ENCODE peak calls at places on chromosomes 3 and 15, in seven cellular contexts. X, Y, I, D, P, T and K are unnamed samples.

GRCh38 chr3:29153811-29154210 is 127.1 kb upstream of the RBMS3 start:
- DNase-seq in X (no peak), Y (no peak), I (no peak), D (peak; percentile 18), P (no peak), T (no peak), K (no peak)

GRCh38 chr3:147497301-147497700 is 88.1 kb downstream of the ZIC1 start:
- DNase-seq in X (no peak), Y (no peak), I (no peak), D (no peak), P (no peak), T (no peak), K (no peak)

GRCh38 chr15:50128266-50128665 is 9.2 kb upstream of the ATP8B4 start:
- DNase-seq in X (no peak), Y (no peak), I (no peak), D (no peak), P (no peak), T (no peak), K (no peak)

GRCh38 chr3:128011140-128011539 is 41.1 kb upstream of the SEC61A1 start:
- DNase-seq in X (peak; percentile 22), Y (peak; percentile 94), I (peak; percentile 20), D (peak; percentile 26), P (no peak), T (no peak), K (no peak)

GRCh38 chr15:35410775-35411174 is 135.2 kb downstream of the DPH6 start:
- DNase-seq in X (no peak), Y (no peak), I (no peak), D (no peak), P (no peak), T (no peak), K (no peak)

GRCh38 chr3:59267021-59267420 is 217.2 kb upstream of the CFAP20DC start:
- DNase-seq in X (no peak), Y (no peak), I (no peak), D (no peak), P (no peak), T (no peak), K (no peak)

GRCh38 chr15:67969892-67970291 is 84.2 kb upstream of the PIAS1 start:
- DNase-seq in X (no peak), Y (no peak), I (no peak), D (no peak), P (no peak), T (no peak), K (no peak)

GRCh38 chr3:99783009-99783573 is 34.6 kb upstream of the CMSS1 start:
- DNase-seq in X (peak; percentile 85), Y (no peak), I (peak; percentile 96), D (peak; percentile 84), P (no peak), T (no peak), K (no peak)

GRCh38 chr15:101807345-101807945 is 4.1 kb downstream of the OR4F6 start:
- DNase-seq in X (no peak), Y (no peak), I (peak; percentile 72), D (peak; percentile 19), P (no peak), T (no peak), K (no peak)

GRCh38 chr3:141575879-141576743 is 89.3 kb downstream of the RASA2 start:
- DNase-seq in X (no peak), Y (no peak), I (peak; percentile 40), D (peak; percentile 37), P (peak; percentile 43), T (peak; percentile 38), K (no peak)

GRCh38 chr15:56844463-56844862 is 74.0 kb upstream of the TCF12 start:
- DNase-seq in X (no peak), Y (no peak), I (no peak), D (no peak), P (no peak), T (no peak), K (no peak)

GRCh38 chr3:71309342-71309741 is 274.2 kb downstream of the FOXP1 start:
- DNase-seq in X (no peak), Y (no peak), I (no peak), D (no peak), P (no peak), T (no peak), K (no peak)

GRCh38 chr3:4899654-4900236 is 79.5 kb upstream of the BHLHE40 start:
- DNase-seq in X (no peak), Y (no peak), I (peak; percentile 46), D (no peak), P (no peak), T (no peak), K (no peak)

GRCh38 chr15:42891569-42891968 is 29.0 kb downstream of the TTBK2 start:
- DNase-seq in X (peak; percentile 17), Y (peak; percentile 1), I (peak; percentile 44), D (peak; percentile 52), P (peak; percentile 14), T (no peak), K (no peak)

GRCh38 chr15:52783929-52784798 is 6.0 kb downstream of the ONECUT1 start:
- DNase-seq in X (no peak), Y (no peak), I (peak; percentile 13), D (no peak), P (peak; percentile 17), T (no peak), K (no peak)
- TF ChIP-seq CTCF in X (peak; percentile 49), Y (no peak), I (peak; percentile 22), D (peak; percentile 14), P (peak; percentile 61), T (peak; percentile 46), K (peak; percentile 93)

DNA sequence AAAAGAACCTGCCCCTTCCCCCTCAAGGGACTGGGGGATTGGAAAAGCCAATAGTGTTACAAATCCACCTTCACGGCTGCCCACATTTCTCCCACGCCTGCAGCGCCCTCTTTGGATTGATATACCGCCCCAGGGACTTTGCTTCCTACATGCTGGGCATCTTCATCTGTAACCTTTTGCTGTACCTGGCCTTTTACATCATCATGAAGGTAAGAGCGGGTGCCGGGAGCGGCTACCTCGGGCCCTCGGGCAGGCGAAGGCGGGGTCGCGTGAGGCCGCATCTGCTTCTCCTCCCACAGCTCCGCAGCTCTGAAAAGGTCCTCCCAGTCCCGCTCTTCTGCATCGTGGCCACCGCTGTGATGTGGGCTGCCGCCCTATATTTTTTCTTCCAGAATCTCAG is 73.1 kb downstream of the USF3 start:
- DNase-seq in X (no peak), Y (no peak), I (peak; percentile 3), D (no peak), P (no peak), T (no peak), K (no peak)
- TF ChIP-seq CTCF in X (peak; percentile 47), Y (no peak), I (peak; percentile 18), D (peak; percentile 13), P (peak; percentile 15), T (no peak), K (peak; percentile 33)

GRCh38 chr3:8501388-8502131 is at the start of gene LMCD1:
- DNase-seq in X (peak; percentile 95), Y (peak; percentile 95), I (peak; percentile 96), D (peak; percentile 96), P (peak; percentile 98), T (peak; percentile 61), K (peak; percentile 95)
- TF ChIP-seq CTCF in X (peak; percentile 3), Y (no peak), I (no peak), D (no peak), P (no peak), T (no peak), K (peak; percentile 42)

GRCh38 chr3:72977060-72977459 is 19.6 kb upstream of the PPP4R2 start:
- DNase-seq in X (no peak), Y (no peak), I (peak; percentile 29), D (peak; percentile 71), P (no peak), T (peak; percentile 17), K (no peak)
- TF ChIP-seq CTCF in X (no peak), Y (no peak), I (no peak), D (no peak), P (no peak), T (no peak), K (no peak)